ENCODE peak calls at places on chromosomes 3 and 15, in four cellular contexts. C is fibroblast of lung, A is upper lobe of left lung, H is endothelial cell of umbilical vein. D is an unnamed sample.
A peak's percentile ranks its signal among the peaks of the same experiment; 100 is the strongest.

GRCh38 chr3:57946970-57947381 is 61.2 kb upstream of the FLNB start:
- DNase-seq in C (no peak), A (no peak), H (no peak), D (no peak)

GRCh38 chr3:149494759-149495580 is 20.5 kb downstream of the TM4SF4 start:
- DNase-seq in C (peak; percentile 60), A (no peak), H (no peak), D (peak; percentile 77)

GRCh38 chr15:90711418-90711824 is 5.7 kb upstream of the BLM start:
- DNase-seq in C (no peak), A (no peak), H (no peak), D (no peak)

GRCh38 chr3:114746502-114746901 is 400.6 kb downstream of the ZBTB20 start:
- DNase-seq in C (no peak), A (no peak), H (no peak), D (no peak)

GRCh38 chr3:68151359-68151758 is 496.9 kb upstream of the SUCLG2 start:
- DNase-seq in C (no peak), A (no peak), H (no peak), D (no peak)

GRCh38 chr3:150216041-150216811 is 191.9 kb upstream of the TSC22D2 start:
- DNase-seq in C (peak; percentile 87), A (no peak), H (peak; percentile 12), D (peak; percentile 84)

GRCh38 chr15:88918738-88919137 is 5.6 kb upstream of the MFGE8 start:
- DNase-seq in C (peak; percentile 99), A (no peak), H (peak; percentile 12), D (peak; percentile 98)

GRCh38 chr15:89399390-89400120 is 64.9 kb upstream of the POLG start:
- DNase-seq in C (peak; percentile 11), A (peak; percentile 87), H (no peak), D (no peak)

GRCh38 chr3:66500575-66501482 is at the start of gene LRIG1:
- DNase-seq in C (peak; percentile 98), A (peak; percentile 100), H (peak; percentile 99), D (peak; percentile 99)

GRCh38 chr3:155631323-155632019 is 113.4 kb downstream of the PLCH1 start:
- DNase-seq in C (peak; percentile 25), A (no peak), H (no peak), D (peak; percentile 1)

GRCh38 chr3:116517308-116517707 is 72.0 kb upstream of the LSAMP start:
- DNase-seq in C (peak; percentile 0), A (no peak), H (no peak), D (no peak)

GRCh38 chr3:190718097-190718496 is 144.4 kb downstream of the GMNC start:
- DNase-seq in C (peak; percentile 7), A (no peak), H (no peak), D (no peak)

GRCh38 chr3:171415070-171415469 is 45.1 kb downstream of the TNIK start:
- DNase-seq in C (peak; percentile 93), A (no peak), H (no peak), D (peak; percentile 8)

GRCh38 chr15:34717729-34718128 is 37.1 kb downstream of the GJD2 start:
- DNase-seq in C (no peak), A (no peak), H (no peak), D (no peak)

GRCh38 chr3:42780892-42781700 is 8.0 kb upstream of the CCDC13 start:
- DNase-seq in C (peak; percentile 62), A (no peak), H (peak; percentile 78), D (peak; percentile 77)

GRCh38 chr15:37586976-37587375 is 347.5 kb upstream of the TMCO5A start:
- DNase-seq in C (peak; percentile 36), A (no peak), H (no peak), D (peak; percentile 6)

GRCh38 chr15:40336129-40337122 is 4.3 kb downstream of the CCDC9B start:
- DNase-seq in C (no peak), A (peak; percentile 54), H (no peak), D (no peak)

GRCh38 chr3:36480916-36481648 is 100.8 kb downstream of the STAC start:
- DNase-seq in C (peak; percentile 91), A (no peak), H (no peak), D (no peak)

GRCh38 chr3:52122491-52122890 is 31.7 kb downstream of the POC1A start:
- DNase-seq in C (no peak), A (peak; percentile 59), H (no peak), D (no peak)

GRCh38 chr15:40354408-40355171 is 3.4 kb upstream of the DISP2 start:
- DNase-seq in C (peak; percentile 44), A (no peak), H (peak; percentile 33), D (no peak)

GRCh38 chr3:50444213-50444612 is 59.2 kb downstream of the CACNA2D2 start:
- DNase-seq in C (peak; percentile 49), A (no peak), H (no peak), D (no peak)

GRCh38 chr3:139204756-139205155 is 139.1 kb upstream of the MRPS22 start:
- DNase-seq in C (no peak), A (no peak), H (no peak), D (peak; percentile 52)

GRCh38 chr15:63403254-63403945 is 21.8 kb upstream of the CA12 start:
- DNase-seq in C (no peak), A (no peak), H (no peak), D (peak; percentile 41)

GRCh38 chr15:92687183-92687582 is 31.6 kb upstream of the FAM174B start:
- DNase-seq in C (peak; percentile 4), A (no peak), H (peak; percentile 79), D (no peak)

GRCh38 chr3:157079677-157080369 is 80.1 kb downstream of the CCNL1 start:
- DNase-seq in C (no peak), A (no peak), H (no peak), D (no peak)

GRCh38 chr3:154973851-154974250 is 106.3 kb upstream of the MME start:
- DNase-seq in C (no peak), A (no peak), H (no peak), D (no peak)

GRCh38 chr3:4999626-5000184 is 20.5 kb downstream of the BHLHE40 start:
- DNase-seq in C (no peak), A (no peak), H (no peak), D (no peak)

GRCh38 chr15:98914626-98915025 is 93.0 kb downstream of the PGPEP1L start:
- DNase-seq in C (peak; percentile 98), A (no peak), H (peak; percentile 61), D (peak; percentile 94)

GRCh38 chr3:52402706-52403270 is 42.1 kb downstream of the SEMA3G start:
- DNase-seq in C (no peak), A (no peak), H (no peak), D (no peak)

GRCh38 chr15:83164409-83165404 is 42.9 kb downstream of the HDGFL3 start:
- DNase-seq in C (peak; percentile 69), A (no peak), H (peak; percentile 80), D (peak; percentile 64)

GRCh38 chr3:13083254-13083653 is 10.0 kb upstream of the IQSEC1 start:
- DNase-seq in C (no peak), A (no peak), H (no peak), D (no peak)

GRCh38 chr15:81117136-81117535 is 16.9 kb upstream of the CFAP161 start:
- DNase-seq in C (peak; percentile 8), A (no peak), H (no peak), D (no peak)

GRCh38 chr3:64932666-64933342 is 245.0 kb upstream of the ADAMTS9 start:
- DNase-seq in C (no peak), A (no peak), H (no peak), D (no peak)

GRCh38 chr3:24508423-24508839 is 13.8 kb upstream of the THRB start:
- DNase-seq in C (peak; percentile 75), A (no peak), H (peak; percentile 28), D (peak; percentile 50)

GRCh38 chr3:23611737-23612295 is 193.9 kb upstream of the UBE2E1 start:
- DNase-seq in C (peak; percentile 84), A (peak; percentile 90), H (peak; percentile 63), D (peak; percentile 48)

GRCh38 chr15:27906802-27907201 is 192.3 kb downstream of the OCA2 start:
- DNase-seq in C (no peak), A (no peak), H (no peak), D (no peak)

GRCh38 chr3:89859738-89860137 is 752.3 kb downstream of the EPHA3 start:
- DNase-seq in C (no peak), A (no peak), H (no peak), D (peak; percentile 31)

GRCh38 chr3:64138046-64138445 is 87.2 kb downstream of the PRICKLE2 start:
- DNase-seq in C (peak; percentile 34), A (no peak), H (no peak), D (peak; percentile 21)

GRCh38 chr15:81843226-81843625 is 202.6 kb downstream of the MEX3B start:
- DNase-seq in C (no peak), A (no peak), H (no peak), D (no peak)

GRCh38 chr15:31263751-31264533 is 62.7 kb upstream of the KLF13 start:
- DNase-seq in C (no peak), A (peak; percentile 86), H (peak; percentile 10), D (no peak)
- TF ChIP-seq CTCF in C (no peak), A (no peak), H (no peak), D (no peak)

DNA sequence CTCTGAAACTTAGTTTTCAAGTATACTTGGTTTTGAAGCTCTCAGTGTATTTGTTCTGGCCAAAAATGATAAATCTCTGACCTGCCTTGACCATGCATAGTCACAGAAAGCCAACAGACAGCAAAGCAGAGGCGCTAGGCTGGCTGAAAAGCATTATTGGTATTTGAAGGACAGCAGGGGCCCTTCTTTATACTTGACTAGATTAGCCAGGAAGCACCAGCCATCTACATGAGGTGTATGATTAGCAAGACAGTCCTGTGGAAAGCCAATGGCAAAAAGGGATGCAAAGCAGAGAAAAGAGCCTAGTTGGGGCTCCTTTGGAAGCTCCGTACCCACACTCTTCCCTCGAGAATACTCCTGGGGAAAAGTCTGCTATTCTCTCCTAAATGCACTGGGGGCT is 7.8 kb downstream of the SLC24A1 start:
- DNase-seq in C (no peak), A (no peak), H (no peak), D (no peak)
- TF ChIP-seq CTCF in C (no peak), A (no peak), H (no peak), D (no peak)

GRCh38 chr15:73650387-73651126 is 17.4 kb upstream of the NPTN start:
- DNase-seq in C (no peak), A (no peak), H (peak; percentile 39), D (peak; percentile 75)
- TF ChIP-seq CTCF in C (no peak), A (no peak), H (no peak), D (no peak)

GRCh38 chr3:98991393-98991792 is 89.9 kb upstream of the DCBLD2 start:
- DNase-seq in C (no peak), A (no peak), H (no peak), D (no peak)

GRCh38 chr3:98999675-99000074 is 98.2 kb upstream of the DCBLD2 start:
- DNase-seq in C (no peak), A (no peak), H (no peak), D (no peak)

GRCh38 chr3:98990657-98991056 is 89.2 kb upstream of the DCBLD2 start:
- DNase-seq in C (no peak), A (no peak), H (no peak), D (no peak)

GRCh38 chr3:98994128-98994762 is 92.8 kb upstream of the DCBLD2 start:
- DNase-seq in C (peak; percentile 67), A (no peak), H (peak; percentile 76), D (peak; percentile 36)
- TF ChIP-seq CTCF in C (peak; percentile 69), A (peak; percentile 44), H (peak; percentile 40), D (peak; percentile 58)

D was measured in foreskin fibroblast.